ENCODE peak calls at places on chromosomes 16 and 17, in four cellular contexts. One of them, this sample, is unnamed.

GRCh38 chr17:74485012-74485743 is 18.7 kb downstream of the CD300A start:
- DNase-seq in A673: no peak
- DNase-seq in neural progenitor cell: no peak
- DNase-seq in pancreas: no peak
- DNase-seq in this sample: no peak

GRCh38 chr17:72270530-72270929 is 149.7 kb downstream of the SOX9 start:
- DNase-seq in A673: peak; percentile 64
- DNase-seq in neural progenitor cell: no peak
- DNase-seq in pancreas: no peak
- DNase-seq in this sample: no peak

GRCh38 chr16:48434653-48435318 is 49.6 kb upstream of the SIAH1 start:
- DNase-seq in A673: no peak
- DNase-seq in neural progenitor cell: no peak
- DNase-seq in pancreas: no peak
- DNase-seq in this sample: no peak

GRCh38 chr16:18965555-18965954 is 18.2 kb upstream of the TMC7 start:
- DNase-seq in A673: no peak
- DNase-seq in neural progenitor cell: no peak
- DNase-seq in pancreas: no peak
- DNase-seq in this sample: no peak

GRCh38 chr16:67150058-67150832 is 553 bp downstream of the B3GNT9 start:
- DNase-seq in A673: peak; percentile 89
- DNase-seq in neural progenitor cell: peak; percentile 86
- DNase-seq in pancreas: peak; percentile 70
- DNase-seq in this sample: peak; percentile 77

GRCh38 chr16:19583665-19584300 is 28.3 kb downstream of the VPS35L start:
- DNase-seq in A673: peak; percentile 71
- DNase-seq in neural progenitor cell: peak; percentile 56
- DNase-seq in pancreas: no peak
- DNase-seq in this sample: peak; percentile 32

GRCh38 chr16:89596957-89597644 is 16.3 kb upstream of the DPEP1 start:
- DNase-seq in A673: no peak
- DNase-seq in neural progenitor cell: no peak
- DNase-seq in pancreas: peak; percentile 48
- DNase-seq in this sample: no peak

GRCh38 chr16:85202631-85203461 is 90.6 kb upstream of the CIBAR2 start:
- DNase-seq in A673: no peak
- DNase-seq in neural progenitor cell: peak; percentile 83
- DNase-seq in pancreas: peak; percentile 79
- DNase-seq in this sample: peak; percentile 59

GRCh38 chr17:58702708-58703107 is 10.3 kb downstream of the RAD51C start:
- DNase-seq in A673: no peak
- DNase-seq in neural progenitor cell: no peak
- DNase-seq in pancreas: no peak
- DNase-seq in this sample: no peak

GRCh38 chr16:30416624-30417298 is 9.4 kb downstream of the ZNF771 start:
- DNase-seq in A673: no peak
- DNase-seq in neural progenitor cell: no peak
- DNase-seq in pancreas: no peak
- DNase-seq in this sample: no peak

GRCh38 chr16:76854234-76854633 is 336.8 kb upstream of the MON1B start:
- DNase-seq in A673: peak; percentile 4
- DNase-seq in neural progenitor cell: no peak
- DNase-seq in pancreas: no peak
- DNase-seq in this sample: no peak
- TF ChIP-seq CTCF in A673: no peak
- TF ChIP-seq CTCF in neural progenitor cell: peak; percentile 24
- TF ChIP-seq CTCF in pancreas: no peak
- TF ChIP-seq CTCF in this sample: no peak

GRCh38 chr17:7972131-7972785 is 30.2 kb upstream of the GUCY2D start:
- DNase-seq in A673: no peak
- DNase-seq in neural progenitor cell: no peak
- DNase-seq in pancreas: no peak
- DNase-seq in this sample: no peak
- TF ChIP-seq CTCF in A673: peak; percentile 30
- TF ChIP-seq CTCF in neural progenitor cell: no peak
- TF ChIP-seq CTCF in pancreas: no peak
- TF ChIP-seq CTCF in this sample: peak; percentile 28

DNA sequence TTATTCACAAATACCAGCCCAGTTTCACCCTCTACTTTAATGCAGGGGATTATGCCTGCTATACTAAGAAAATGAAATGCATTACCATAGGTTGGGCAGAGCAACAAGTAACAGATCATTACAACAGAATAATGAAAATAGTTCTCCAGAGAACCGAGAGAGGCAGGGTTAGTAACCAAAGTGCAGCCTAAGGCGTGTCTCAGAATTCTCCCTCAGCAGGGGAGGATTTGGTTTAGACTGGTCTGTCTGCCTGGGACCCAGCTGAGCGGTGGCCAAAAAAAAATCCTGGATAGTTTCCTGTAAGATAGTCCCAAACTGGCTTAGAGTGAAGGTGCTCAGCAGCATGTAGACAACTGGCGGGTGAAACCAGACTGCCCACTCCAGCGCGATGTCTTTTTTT is 30.8 kb upstream of the ADCY7 start:
- DNase-seq in A673: peak; percentile 41
- DNase-seq in neural progenitor cell: peak; percentile 54
- DNase-seq in pancreas: no peak
- DNase-seq in this sample: no peak
- TF ChIP-seq CTCF in A673: no peak
- TF ChIP-seq CTCF in neural progenitor cell: no peak
- TF ChIP-seq CTCF in pancreas: no peak
- TF ChIP-seq CTCF in this sample: no peak

DNA sequence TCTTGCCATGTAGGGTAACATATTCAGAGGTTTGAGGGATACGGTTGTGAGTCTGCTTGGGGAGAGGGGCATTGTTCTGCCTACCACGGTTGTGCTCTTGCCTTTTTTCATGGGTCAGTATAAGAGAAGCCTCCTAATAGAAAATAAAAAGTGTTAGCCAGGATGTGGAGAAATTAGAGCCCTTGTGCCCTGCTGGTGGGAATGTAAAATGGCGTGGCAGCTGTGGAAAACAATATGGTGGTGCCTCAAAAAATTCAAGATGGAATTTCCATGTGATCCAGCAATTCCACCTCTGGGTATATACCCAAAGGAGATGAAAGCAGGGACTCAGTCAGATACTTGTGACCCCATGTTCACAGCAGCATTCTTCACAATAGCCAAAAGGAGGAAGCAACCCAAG is 14.2 kb upstream of the LRRC75A start:
- DNase-seq in A673: no peak
- DNase-seq in neural progenitor cell: no peak
- DNase-seq in pancreas: no peak
- DNase-seq in this sample: no peak
- TF ChIP-seq CTCF in A673: no peak
- TF ChIP-seq CTCF in neural progenitor cell: peak; percentile 22
- TF ChIP-seq CTCF in pancreas: no peak
- TF ChIP-seq CTCF in this sample: no peak

This sample was measured in nephron progenitor cell.